ENCODE peak calls at places on chromosomes 3 and 15, in eight cellular contexts. V is SK-N-SH; L is stimulated activated naive B cell treated with anti-CD40 and anti-IgM and Interleukin-4, amounts not matched to agents 10 μg/mL and 1 μg/mL and 100 μg/mL, for 72 hours; K is activated CD4-positive, alpha-beta T cell treated with anti-CD3 and anti-CD28 coated beads for 36 hours; H is GM23248; Q is CD8-positive, alpha-beta memory T cell; G is HFFc6; W is frontal cortex. F is an unnamed sample.

GRCh38 chr3:52036829-52037228 is 19.5 kb downstream of the DUSP7 start:
- DNase-seq in L (no peak), W (no peak), K (no peak), G (no peak), V (no peak), H (no peak), Q (peak; percentile 58), F (no peak)

GRCh38 chr15:68558318-68559305 is 20.2 kb upstream of the CORO2B start:
- DNase-seq in L (no peak), K (peak; percentile 35), W (no peak), G (no peak), V (no peak), Q (no peak), H (no peak), F (no peak)

GRCh38 chr3:131224886-131225550 is 156.6 kb upstream of the NUDT16 start:
- DNase-seq in K (no peak), V (no peak), L (no peak), W (no peak), G (peak; percentile 45), Q (no peak), H (peak; percentile 65), F (peak; percentile 42)

GRCh38 chr3:122745365-122746021 is 48.1 kb downstream of the HSPBAP1 start:
- DNase-seq in W (no peak), V (no peak), G (peak; percentile 49), K (no peak), Q (no peak), L (no peak), H (peak; percentile 82), F (peak; percentile 90)

GRCh38 chr3:161939919-161940693 is 443.5 kb downstream of the OTOL1 start:
- DNase-seq in W (no peak), Q (no peak), V (no peak), K (no peak), H (peak; percentile 6), L (no peak), G (no peak), F (no peak)

GRCh38 chr3:191461113-191461595 is at the start of gene PYDC2:
- DNase-seq in Q (no peak), V (peak; percentile 9), K (no peak), H (no peak), W (no peak), L (no peak), G (no peak), F (no peak)

GRCh38 chr3:118882353-118882947 is 152.2 kb downstream of the IGSF11 start:
- DNase-seq in V (peak; percentile 39), K (peak; percentile 81), G (peak; percentile 50), H (peak; percentile 68), W (no peak), L (peak; percentile 33), Q (peak; percentile 72), F (peak; percentile 55)

GRCh38 chr3:69890094-69890493 is 109.4 kb upstream of the SAMMSON start:
- DNase-seq in G (peak; percentile 50), Q (no peak), W (no peak), H (peak; percentile 42), V (no peak), K (peak; percentile 39), L (no peak), F (peak; percentile 61)

GRCh38 chr3:16523778-16524177 is 10.3 kb upstream of the RFTN1 start:
- DNase-seq in V (no peak), Q (no peak), W (no peak), G (no peak), H (no peak), L (no peak), K (no peak), F (peak; percentile 62)

GRCh38 chr3:139111392-139112229 is 66.9 kb upstream of the PRR23C start:
- DNase-seq in W (peak; percentile 37), Q (peak; percentile 59), G (peak; percentile 52), K (peak; percentile 84), V (peak; percentile 69), L (peak; percentile 13), H (peak; percentile 76), F (peak; percentile 55)

GRCh38 chr15:40338921-40339620 is 1.7 kb downstream of the CCDC9B start:
- DNase-seq in G (peak; percentile 92), W (peak; percentile 76), K (no peak), L (no peak), Q (no peak), V (no peak), H (peak; percentile 95), F (peak; percentile 93)

GRCh38 chr15:43748376-43748775 is 2.1 kb downstream of the PDIA3 start:
- DNase-seq in H (peak; percentile 67), L (no peak), V (no peak), G (no peak), Q (no peak), W (no peak), K (peak; percentile 23), F (peak; percentile 24)

GRCh38 chr15:78716651-78717050 is 75.6 kb upstream of the CHRNB4 start:
- DNase-seq in K (no peak), W (no peak), H (peak; percentile 23), L (no peak), V (no peak), G (no peak), Q (no peak), F (peak; percentile 16)

GRCh38 chr3:53164911-53165310 is 3.9 kb downstream of the PRKCD start:
- DNase-seq in K (no peak), V (no peak), H (no peak), Q (no peak), W (no peak), G (no peak), L (no peak), F (no peak)

GRCh38 chr3:113771993-113772392 is 25.2 kb downstream of the ATP6V1A start:
- DNase-seq in V (no peak), L (no peak), G (no peak), H (no peak), Q (no peak), W (no peak), K (no peak), F (no peak)

GRCh38 chr3:87462228-87462627 is 185.8 kb upstream of the POU1F1 start:
- DNase-seq in G (no peak), L (no peak), W (no peak), K (no peak), H (peak; percentile 21), Q (no peak), V (no peak), F (no peak)

GRCh38 chr3:17153209-17153608 is 268.5 kb downstream of the PLCL2 start:
- DNase-seq in Q (no peak), L (no peak), V (no peak), K (no peak), W (no peak), H (no peak), G (no peak), F (no peak)

GRCh38 chr3:35522450-35522849 is 116.9 kb upstream of the ARPP21 start:
- DNase-seq in V (no peak), G (no peak), H (no peak), W (no peak), Q (no peak), K (no peak), L (no peak), F (no peak)

GRCh38 chr3:71226565-71227281 is 356.8 kb downstream of the FOXP1 start:
- DNase-seq in V (no peak), L (peak; percentile 87), K (peak; percentile 95), Q (peak; percentile 88), H (peak; percentile 25), G (no peak), W (no peak), F (peak; percentile 82)

GRCh38 chr3:194101592-194102432 is 34.1 kb upstream of the HES1 start:
- DNase-seq in Q (no peak), W (no peak), G (no peak), V (no peak), H (no peak), L (no peak), K (no peak), F (no peak)

GRCh38 chr3:192940129-192940528 is 22.5 kb upstream of the MB21D2 start:
- DNase-seq in G (no peak), K (no peak), W (no peak), H (peak; percentile 55), L (no peak), V (no peak), Q (no peak), F (no peak)

GRCh38 chr3:169861871-169862270 is 7.9 kb downstream of the LRRC31 start:
- DNase-seq in V (no peak), K (no peak), W (no peak), L (no peak), Q (no peak), H (no peak), G (no peak), F (no peak)

GRCh38 chr3:130707914-130708601 is 38.6 kb downstream of the PIK3R4 start:
- DNase-seq in H (no peak), K (no peak), L (no peak), W (no peak), Q (no peak), V (no peak), G (no peak), F (no peak)

GRCh38 chr15:78212546-78213424 is 21.6 kb downstream of the ACSBG1 start:
- DNase-seq in K (no peak), V (peak; percentile 58), H (peak; percentile 91), L (no peak), W (no peak), G (peak; percentile 70), Q (no peak), F (peak; percentile 64)

GRCh38 chr15:83767786-83768185 is 113.9 kb downstream of the ADAMTSL3 start:
- DNase-seq in W (no peak), V (no peak), K (no peak), H (no peak), L (no peak), G (no peak), Q (no peak), F (peak; percentile 2)

GRCh38 chr3:133401374-133402135 is 1.7 kb downstream of the BFSP2 start:
- DNase-seq in W (no peak), Q (no peak), G (no peak), V (peak; percentile 77), K (no peak), H (no peak), L (no peak), F (peak; percentile 77)

GRCh38 chr3:132006605-132007204 is 28.1 kb downstream of the CPNE4 start:
- DNase-seq in H (peak; percentile 71), Q (no peak), G (peak; percentile 19), W (no peak), L (no peak), K (peak; percentile 51), V (no peak), F (peak; percentile 24)

GRCh38 chr3:31010491-31010890 is 116.0 kb upstream of the GADL1 start:
- DNase-seq in W (no peak), L (no peak), H (peak; percentile 75), G (peak; percentile 34), V (no peak), Q (no peak), K (no peak), F (peak; percentile 52)

GRCh38 chr3:158920375-158920774 is 118.5 kb downstream of the MFSD1 start:
- DNase-seq in W (no peak), Q (no peak), L (no peak), G (no peak), V (no peak), H (peak; percentile 63), K (no peak), F (no peak)

GRCh38 chr15:38647683-38648082 is 83.1 kb upstream of the RASGRP1 start:
- DNase-seq in H (peak; percentile 51), L (no peak), V (no peak), G (no peak), W (no peak), K (no peak), Q (no peak), F (peak; percentile 19)

GRCh38 chr3:36362973-36363372 is 17.3 kb upstream of the STAC start:
- DNase-seq in H (peak; percentile 79), W (no peak), K (no peak), Q (no peak), G (no peak), V (no peak), L (no peak), F (peak; percentile 0)

GRCh38 chr3:66010348-66011097 is 28.2 kb downstream of the MAGI1 start:
- DNase-seq in L (no peak), W (no peak), Q (no peak), K (no peak), G (no peak), V (no peak), H (no peak), F (no peak)

F was measured in IMR-90.